ENCODE peak calls at places on chromosomes 1 and 21, in six cellular contexts. U, B, J, Z, X and Y are unnamed samples.

GRCh38 chr1:150173161-150173585 is 23.5 kb downstream of the PLEKHO1 start:
- DNase-seq in X (no peak), Z (no peak), J (no peak), B (no peak), U (no peak), Y (no peak)

GRCh38 chr1:2443285-2444137 is 31.1 kb upstream of the PEX10 start:
- DNase-seq in B (no peak), Z (no peak), U (peak), J (no peak), X (no peak), Y (no peak)

GRCh38 chr1:150507912-150508864 is at the start of gene ECM1:
- DNase-seq in B (no peak), X (peak), J (peak), Z (peak), U (no peak), Y (no peak)

GRCh38 chr1:3383679-3384078 is 70.8 kb upstream of the ARHGEF16 start:
- DNase-seq in J (no peak), B (no peak), X (no peak), U (no peak), Z (no peak), Y (no peak)

GRCh38 chr1:117501275-117501674 is 104.6 kb upstream of the TENT5C start:
- DNase-seq in B (no peak), U (no peak), Z (no peak), J (no peak), X (no peak), Y (no peak)

GRCh38 chr1:43137445-43138052 is 34.5 kb downstream of the EBNA1BP2 start:
- DNase-seq in J (no peak), Z (no peak), B (no peak), U (peak), X (no peak), Y (no peak)

GRCh38 chr1:169345500-169345899 is 22.1 kb downstream of the NME7 start:
- DNase-seq in X (no peak), U (no peak), J (no peak), B (no peak), Z (no peak), Y (no peak)

GRCh38 chr1:116167625-116168276 is 56.6 kb downstream of the MAB21L3 start:
- DNase-seq in B (no peak), U (no peak), Z (peak), X (peak), J (no peak), Y (no peak)

GRCh38 chr21:31108969-31109368 is 70.7 kb upstream of the KRTAP19-8 start:
- DNase-seq in J (no peak), Z (no peak), B (no peak), X (no peak), U (no peak), Y (no peak)

GRCh38 chr1:75615664-75616435 is 4.9 kb upstream of the SLC44A5 start:
- DNase-seq in X (peak), U (no peak), Z (peak), J (no peak), B (peak), Y (no peak)

GRCh38 chr1:172457479-172458130 is 13.7 kb upstream of the PIGC start:
- DNase-seq in B (no peak), J (no peak), X (no peak), U (no peak), Z (no peak), Y (no peak)

GRCh38 chr21:45590726-45591618 is 48.7 kb upstream of the SLC19A1 start:
- DNase-seq in U (no peak), B (peak), Z (peak), J (no peak), X (peak), Y (no peak)

GRCh38 chr1:90800012-90800717 is 83.1 kb upstream of the BARHL2 start:
- DNase-seq in U (no peak), J (no peak), B (no peak), X (no peak), Z (no peak), Y (no peak)

GRCh38 chr1:154768456-154769125 is 101.5 kb downstream of the KCNN3 start:
- DNase-seq in B (peak), U (no peak), X (peak), J (peak), Z (no peak), Y (no peak)

GRCh38 chr1:33010946-33011731 is 25.5 kb downstream of the AK2 start:
- DNase-seq in X (no peak), U (no peak), J (peak), B (no peak), Z (no peak), Y (peak)

GRCh38 chr1:179144621-179145020 is 62.8 kb downstream of the TOR3A start:
- DNase-seq in Z (no peak), X (no peak), J (no peak), U (no peak), B (no peak), Y (no peak)

GRCh38 chr1:112544011-112544688 is 35.4 kb downstream of the WNT2B start:
- DNase-seq in J (peak), Z (no peak), X (no peak), B (no peak), U (no peak), Y (peak)

GRCh38 chr1:149937779-149938178 is 1.1 kb upstream of the MTMR11 start:
- DNase-seq in Z (no peak), X (no peak), J (no peak), B (no peak), U (no peak), Y (no peak)

GRCh38 chr1:15452216-15452615 is 4.3 kb upstream of the CELA2A start:
- DNase-seq in B (no peak), Z (no peak), U (no peak), J (no peak), X (no peak), Y (no peak)

GRCh38 chr1:214538497-214538896 is 12.9 kb downstream of the PTPN14 start:
- DNase-seq in B (no peak), U (no peak), X (no peak), J (no peak), Z (no peak), Y (no peak)

GRCh38 chr1:177256153-177256814 is 85.5 kb downstream of the BRINP2 start:
- DNase-seq in X (peak), U (peak), B (peak), Z (peak), J (peak), Y (peak)

GRCh38 chr1:13813398-13814012 is 113.5 kb downstream of the PRDM2 start:
- DNase-seq in X (peak), J (no peak), U (no peak), Z (peak), B (peak), Y (no peak)

GRCh38 chr21:46110499-46111192 is 12.7 kb downstream of the COL6A2 start:
- DNase-seq in J (peak), X (no peak), Z (peak), B (peak), U (peak), Y (no peak)

GRCh38 chr1:85374160-85374559 is 90.8 kb downstream of the DDAH1 start:
- DNase-seq in Z (no peak), X (no peak), U (no peak), J (no peak), B (no peak), Y (peak)

GRCh38 chr1:53326598-53327182 is 1.2 kb downstream of the LRP8 start:
- DNase-seq in J (no peak), Z (peak), X (peak), B (peak), U (no peak), Y (no peak)

GRCh38 chr1:116987256-116987555 is 14.4 kb upstream of the CD101 start:
- DNase-seq in Z (no peak), J (no peak), U (no peak), B (no peak), X (peak), Y (no peak)

GRCh38 chr21:33645730-33646129 is 3.4 kb downstream of the ITSN1 start:
- DNase-seq in B (no peak), U (no peak), Z (no peak), X (no peak), J (no peak), Y (no peak)

GRCh38 chr21:33642896-33643657 is 776 bp downstream of the ITSN1 start:
- DNase-seq in Z (peak), X (peak), B (peak), U (no peak), J (peak), Y (no peak)

GRCh38 chr21:33643658-33644311 is 1.5 kb downstream of the ITSN1 start:
- DNase-seq in B (no peak), U (no peak), J (no peak), Z (no peak), X (no peak), Y (no peak)

GRCh38 chr21:33642027-33642895 is at the start of gene ITSN1:
- DNase-seq in X (peak), U (peak), J (peak), Z (peak), B (peak), Y (peak)

GRCh38 chr21:33644383-33645074 is 2.2 kb downstream of the ITSN1 start:
- DNase-seq in U (no peak), Z (no peak), J (peak), B (no peak), X (no peak), Y (peak)
- H3K4me3 ChIP-seq in U (peak), Z (peak), J (peak), B (peak), X (peak), Y (peak)

DNA sequence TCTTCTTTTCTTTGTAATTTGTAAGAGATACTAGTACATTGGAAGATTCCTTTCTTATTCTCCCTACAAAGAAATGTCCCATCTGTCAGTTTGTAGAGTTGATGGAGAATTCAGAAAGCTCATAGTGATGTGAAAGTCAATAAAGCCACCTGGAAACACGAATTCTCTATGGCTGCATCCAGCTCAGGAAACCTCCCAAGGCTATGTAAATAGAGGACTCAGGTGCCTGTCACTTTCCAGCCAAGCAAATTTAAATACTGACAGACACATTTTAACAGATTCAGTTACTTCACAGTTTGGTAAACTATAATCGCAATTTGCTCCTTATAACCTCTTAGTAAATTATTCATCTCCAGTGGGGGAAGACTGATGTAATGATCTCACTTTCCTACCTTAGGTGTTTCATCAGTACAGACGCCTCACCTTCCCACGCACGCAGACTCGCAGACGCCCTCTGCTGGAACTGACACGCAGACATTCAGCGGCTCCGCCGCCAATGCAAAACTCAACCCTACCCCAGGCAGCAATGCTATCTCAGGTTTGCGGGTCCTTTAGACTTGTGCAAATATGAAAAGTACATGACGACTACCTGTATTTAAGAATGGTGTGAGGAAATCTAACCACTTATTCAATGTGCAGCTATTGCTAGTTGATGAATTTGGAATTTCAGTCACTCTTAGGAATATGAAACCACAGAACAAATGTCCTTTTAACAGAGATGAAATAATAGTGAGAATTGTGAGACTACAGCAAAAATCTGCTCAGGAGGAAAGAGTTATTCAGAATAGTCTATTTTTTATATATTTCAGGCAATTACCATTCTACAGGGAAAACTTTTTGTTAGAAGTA is 60.6 kb downstream of the PTPRC start:
- DNase-seq in U (no peak), J (no peak), X (peak), B (peak), Z (peak), Y (no peak)
- TF ChIP-seq CTCF in U (peak), J (no peak), X (peak), B (peak), Z (peak), Y (peak)

GRCh38 chr1:31381394-31382287 is 8.8 kb upstream of the FABP3 start:
- DNase-seq in U (no peak), J (no peak), Z (peak), X (peak), B (no peak), Y (no peak)
- H3K4me3 ChIP-seq in U (no peak), J (no peak), Z (no peak), X (no peak), B (no peak), Y (no peak)

GRCh38 chr1:203440780-203441179 is 34.8 kb upstream of the PRELP start:
- DNase-seq in Z (peak), B (peak), J (peak), U (peak), X (no peak), Y (peak)
- TF ChIP-seq CTCF in Z (peak), B (peak), J (peak), U (peak), X (peak), Y (peak)

GRCh38 chr1:203564024-203564423 is 62.6 kb upstream of the ATP2B4 start:
- DNase-seq in B (no peak), U (no peak), X (no peak), Z (no peak), J (no peak), Y (no peak)
- H3K4me3 ChIP-seq in B (no peak), U (no peak), X (no peak), Z (no peak), J (no peak), Y (no peak)

GRCh38 chr21:35699360-35699759 is 361.0 kb downstream of the SETD4 start:
- DNase-seq in U (no peak), Z (no peak), B (no peak), J (no peak), X (no peak), Y (no peak)
- TF ChIP-seq CTCF in U (no peak), Z (no peak), B (no peak), J (no peak), X (no peak), Y (no peak)

DNA sequence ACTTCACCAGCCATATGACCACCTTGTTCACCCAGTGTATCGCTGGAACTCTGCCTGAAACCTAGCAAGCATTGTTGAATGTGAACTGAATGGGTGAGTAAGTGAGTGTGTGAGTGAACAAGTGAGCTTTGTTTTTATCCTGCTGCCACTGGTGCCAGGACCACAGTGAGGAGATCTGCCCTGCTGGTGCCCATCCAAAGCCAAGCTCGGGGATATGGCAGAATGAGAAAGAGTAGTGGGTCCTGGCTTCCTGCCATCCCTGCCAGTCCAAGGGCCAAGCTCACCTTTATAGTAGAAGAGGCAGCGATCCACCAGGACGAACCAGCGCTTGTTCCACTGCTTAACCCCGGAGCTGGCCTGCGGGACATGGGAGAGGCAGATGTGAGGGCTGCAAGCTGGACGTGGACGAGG is 53.4 kb upstream of the GOLT1A start:
- DNase-seq in J (no peak), X (peak), U (peak), Z (no peak), B (no peak), Y (no peak)
- H3K4me3 ChIP-seq in J (no peak), X (no peak), U (no peak), Z (no peak), B (no peak), Y (no peak)

GRCh38 chr1:8082945-8083344 is 56.8 kb upstream of the ERRFI1 start:
- DNase-seq in J (no peak), Z (no peak), X (no peak), U (no peak), B (no peak), Y (peak)
- TF ChIP-seq CTCF in J (no peak), Z (no peak), X (no peak), U (no peak), B (no peak), Y (no peak)

GRCh38 chr1:31984419-31985347 is 29.0 kb upstream of the KHDRBS1 start:
- DNase-seq in B (no peak), Z (no peak), J (no peak), X (no peak), U (no peak), Y (no peak)

GRCh38 chr1:31978853-31979400 is 34.7 kb upstream of the KHDRBS1 start:
- DNase-seq in B (no peak), J (no peak), U (no peak), Z (no peak), X (peak), Y (no peak)

GRCh38 chr1:31977361-31978131 is 36.1 kb upstream of the KHDRBS1 start:
- DNase-seq in U (no peak), B (no peak), X (peak), J (no peak), Z (peak), Y (peak)

GRCh38 chr1:31981976-31982375 is 31.7 kb upstream of the KHDRBS1 start:
- DNase-seq in B (no peak), X (no peak), J (no peak), U (no peak), Z (no peak), Y (no peak)

DNA sequence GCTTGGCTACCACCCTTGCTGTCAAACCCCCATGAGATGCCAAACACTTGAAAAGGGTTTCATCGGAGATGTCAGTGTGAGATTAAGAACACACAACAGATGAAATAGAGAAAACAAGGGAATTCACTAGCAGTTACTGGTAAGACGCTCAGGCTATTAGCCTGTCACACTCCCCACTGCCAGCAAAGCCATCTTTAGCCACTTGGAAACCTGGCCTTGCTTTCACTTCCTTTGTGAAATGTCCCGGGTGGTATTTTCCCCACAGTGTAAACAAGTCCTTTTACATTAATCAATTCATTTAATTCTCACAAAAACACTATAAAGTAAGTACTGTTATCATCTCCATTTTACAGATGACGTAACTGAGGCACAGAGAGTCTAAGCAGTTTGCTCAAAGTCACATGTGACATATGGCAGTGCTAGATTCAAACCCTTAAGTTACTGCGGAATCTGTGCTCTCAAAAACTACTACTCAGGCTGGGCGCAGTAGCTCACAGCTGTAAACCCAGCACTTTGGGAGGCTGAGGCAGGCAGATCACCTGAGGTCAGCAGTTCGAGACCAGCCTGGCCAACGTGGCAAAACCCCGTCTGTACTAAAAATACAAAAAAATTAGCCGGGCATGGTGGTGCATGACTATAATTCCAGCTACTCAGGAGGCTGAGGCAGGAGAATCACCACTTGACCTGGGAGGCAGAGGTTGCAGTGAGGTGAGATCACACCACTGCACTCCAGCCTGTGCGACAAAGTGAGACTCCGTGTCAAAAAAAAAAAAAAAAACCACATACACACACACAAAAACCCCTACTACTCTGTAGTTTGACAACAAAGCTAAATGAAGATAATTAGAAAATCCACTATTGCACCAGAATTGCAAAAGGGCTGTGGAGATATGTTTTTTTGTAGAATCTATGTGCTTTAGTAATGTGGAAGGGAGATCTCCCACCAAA is 32.6 kb upstream of the KHDRBS1 start:
- DNase-seq in X (peak), Z (no peak), U (no peak), J (no peak), B (no peak), Y (no peak)
- H3K4me3 ChIP-seq in X (no peak), Z (no peak), U (no peak), J (no peak), B (no peak), Y (no peak)